ENCODE peak calls at places on chromosomes 2 and 18, in six cellular contexts. F is T47D, P is fibroblast of mammary gland, D is neural crest cell, C is GM18507, J is NCI-H774. Q is an unnamed sample.

GRCh38 chr2:239590276-239590675 is 189.5 kb upstream of the HDAC4 start:
- DNase-seq in J (no peak), P (no peak), D (no peak), F (no peak), C (no peak), Q (no peak)

GRCh38 chr2:89000235-89000634 is 308.8 kb downstream of the RPIA start:
- DNase-seq in D (no peak), P (no peak), J (no peak), F (no peak), C (no peak), Q (no peak)

GRCh38 chr2:31222086-31222485 is 4.8 kb upstream of the CAPN14 start:
- DNase-seq in D (no peak), C (no peak), F (no peak), P (no peak), J (no peak), Q (no peak)

GRCh38 chr18:13443546-13443945 is 225.0 kb downstream of the LDLRAD4 start:
- DNase-seq in P (no peak), J (no peak), D (no peak), F (no peak), C (no peak), Q (no peak)

GRCh38 chr18:61893304-61893970 is 630 bp upstream of the RNF152 start:
- DNase-seq in J (peak; percentile 39), C (no peak), D (peak; percentile 55), P (peak; percentile 30), F (peak; percentile 62), Q (peak; percentile 59)

GRCh38 chr18:24397131-24397693 is 412 bp downstream of the OSBPL1A start:
- DNase-seq in P (peak; percentile 81), C (no peak), D (no peak), J (peak; percentile 58), F (peak; percentile 8), Q (peak; percentile 30)

GRCh38 chr2:121793816-121794215 is 38.4 kb downstream of the TSN start:
- DNase-seq in F (no peak), P (no peak), J (no peak), C (no peak), D (no peak), Q (no peak)

GRCh38 chr2:210230984-210231383 is 5.7 kb upstream of the ACADL start:
- DNase-seq in P (no peak), F (no peak), D (no peak), C (no peak), J (no peak), Q (no peak)

GRCh38 chr2:157625311-157625710 is 3.4 kb downstream of the ACVR1C start:
- DNase-seq in D (no peak), C (no peak), P (peak; percentile 14), J (no peak), F (no peak), Q (no peak)

GRCh38 chr18:33231474-33232317 is 208.8 kb downstream of the CCDC178 start:
- DNase-seq in F (peak; percentile 9), J (peak; percentile 81), D (peak; percentile 94), P (peak; percentile 72), C (peak; percentile 5), Q (peak; percentile 37)

GRCh38 chr18:13418013-13418710 is 199.6 kb downstream of the LDLRAD4 start:
- DNase-seq in J (no peak), F (no peak), D (no peak), C (no peak), P (no peak), Q (no peak)

Q was measured in GM13976.